ENCODE peak calls at places on chromosomes 4 and X, in nine cellular contexts. H, S, E, G, V, R, W, N and J are unnamed samples.

GRCh38 chrX:155326610-155327009 is 7.8 kb downstream of the CLIC2 start:
- DNase-seq in E (no peak), G (no peak), S (no peak), W (no peak), R (no peak), H (no peak), V (no peak), N (no peak), J (no peak)

GRCh38 chrX:11321986-11322385 is 28.8 kb downstream of the AMELX start:
- DNase-seq in G (no peak), N (no peak), H (no peak), S (no peak), R (no peak), W (peak), V (no peak), E (no peak), J (no peak)

GRCh38 chr4:98113005-98113404 is 30.3 kb downstream of the STPG2 start:
- DNase-seq in R (no peak), N (no peak), G (no peak), V (peak), W (peak), E (peak), S (no peak), H (peak), J (no peak)

GRCh38 chr4:36243355-36244256 is 708 bp downstream of the ARAP2 start:
- DNase-seq in V (no peak), H (peak), R (no peak), E (no peak), N (peak), W (peak), G (no peak), S (peak), J (no peak)

GRCh38 chrX:85024044-85024443 is 20.4 kb downstream of the APOOL start:
- DNase-seq in R (no peak), V (no peak), W (peak), N (no peak), E (no peak), S (no peak), G (no peak), H (no peak), J (no peak)

GRCh38 chrX:106898462-106898861 is 4.7 kb downstream of the RIPPLY1 start:
- DNase-seq in V (peak), S (no peak), R (no peak), N (no peak), H (peak), E (peak), G (no peak), W (peak), J (no peak)

GRCh38 chrX:153993978-153994377 is 21.4 kb downstream of the TMEM187 start:
- DNase-seq in W (no peak), H (no peak), V (no peak), G (no peak), N (no peak), E (no peak), R (no peak), S (no peak), J (no peak)

GRCh38 chr4:106775636-106776035 is 260.5 kb downstream of the DKK2 start:
- DNase-seq in N (no peak), E (no peak), G (no peak), H (no peak), W (peak), R (no peak), V (no peak), S (no peak), J (no peak)

GRCh38 chr4:7876096-7876993 is 63.3 kb downstream of the AFAP1 start:
- DNase-seq in V (peak), R (no peak), S (no peak), E (peak), W (peak), H (peak), G (no peak), N (no peak), J (no peak)

GRCh38 chr4:135122457-135122856 is 920.9 kb upstream of the PABPC4L start:
- DNase-seq in H (no peak), R (no peak), N (no peak), W (no peak), G (no peak), V (no peak), E (no peak), S (no peak), J (no peak)

GRCh38 chrX:46903458-46904242 is 8.6 kb upstream of the JADE3 start:
- DNase-seq in N (peak), G (peak), E (peak), S (peak), R (peak), V (peak), W (peak), H (peak), J (peak)
- H3K4me3 ChIP-seq in N (peak), G (no peak), E (peak), S (peak), R (peak), V (peak), W (peak), H (peak), J (peak)

GRCh38 chr4:10893417-10893816 is 208.8 kb upstream of the CLNK start:
- DNase-seq in S (no peak), G (no peak), W (no peak), N (no peak), H (no peak), E (peak), V (peak), R (no peak), J (no peak)
- TF ChIP-seq CTCF in S (peak), G (no peak), W (peak), N (no peak), H (no peak), E (peak), V (peak), R (peak), J (peak)

DNA sequence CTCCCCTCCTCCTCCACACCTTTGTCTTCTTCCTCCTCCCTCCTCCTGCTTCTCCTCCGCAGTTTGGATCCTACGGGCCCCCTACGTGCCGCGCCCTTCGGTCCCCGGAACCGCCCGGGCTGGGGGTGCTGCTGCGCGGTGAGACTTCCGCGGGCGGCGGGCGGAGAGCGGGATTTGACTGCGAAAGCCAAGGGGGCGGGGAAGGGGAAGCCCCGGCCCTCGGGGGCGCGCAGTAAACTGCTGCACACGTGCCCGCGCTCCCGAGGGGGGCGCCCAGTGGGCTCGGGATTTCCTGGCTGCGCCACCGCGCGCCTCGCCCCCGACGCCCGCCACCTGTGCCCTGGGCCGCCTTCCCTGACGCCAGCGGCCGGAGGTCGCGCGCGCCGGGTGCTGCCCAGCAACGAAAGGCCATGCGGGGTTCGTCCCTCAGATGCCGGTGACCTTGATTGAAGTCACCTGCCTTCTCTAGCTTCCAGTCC is 3.3 kb upstream of the NKX3-2 start:
- DNase-seq in S (no peak), N (no peak), W (no peak), R (no peak), E (peak), G (no peak), V (peak), H (no peak), J (no peak)
- H3K4me3 ChIP-seq in S (no peak), N (peak), W (no peak), R (peak), E (peak), G (peak), V (peak), H (peak), J (peak)

GRCh38 chr4:162461952-162462351 is 298.2 kb upstream of the FSTL5 start:
- DNase-seq in N (no peak), R (no peak), H (no peak), E (no peak), W (no peak), S (no peak), V (no peak), G (no peak), J (no peak)
- TF ChIP-seq CTCF in N (no peak), R (no peak), H (peak), E (peak), W (no peak), S (peak), V (no peak), G (no peak), J (peak)

GRCh38 chrX:77528034-77528433 is 80.8 kb downstream of the FGF16 start:
- DNase-seq in R (no peak), N (no peak), E (no peak), S (no peak), V (no peak), W (no peak), H (no peak), G (no peak), J (no peak)

GRCh38 chrX:77527233-77528001 is 80.2 kb downstream of the FGF16 start:
- DNase-seq in S (no peak), G (no peak), V (peak), R (no peak), N (no peak), H (no peak), W (peak), E (peak), J (no peak)
- H3K4me3 ChIP-seq in S (no peak), G (no peak), V (no peak), R (no peak), N (no peak), H (no peak), W (no peak), E (no peak), J (no peak)

GRCh38 chr4:78312989-78313753 is 238.4 kb upstream of the ANXA3 start:
- DNase-seq in G (no peak), S (no peak), N (no peak), H (no peak), V (no peak), R (no peak), W (no peak), E (no peak), J (no peak)

GRCh38 chr4:78310732-78311100 is 240.9 kb upstream of the ANXA3 start:
- DNase-seq in G (no peak), E (no peak), V (no peak), R (no peak), N (no peak), H (no peak), S (no peak), W (no peak), J (no peak)

GRCh38 chr4:78309352-78309751 is 242.2 kb upstream of the ANXA3 start:
- DNase-seq in H (no peak), E (no peak), V (no peak), W (no peak), S (no peak), G (no peak), R (no peak), N (no peak), J (no peak)

GRCh38 chr4:78310056-78310731 is 241.4 kb upstream of the ANXA3 start:
- DNase-seq in R (no peak), E (peak), S (no peak), W (no peak), N (no peak), V (no peak), G (no peak), H (no peak), J (no peak)

DNA sequence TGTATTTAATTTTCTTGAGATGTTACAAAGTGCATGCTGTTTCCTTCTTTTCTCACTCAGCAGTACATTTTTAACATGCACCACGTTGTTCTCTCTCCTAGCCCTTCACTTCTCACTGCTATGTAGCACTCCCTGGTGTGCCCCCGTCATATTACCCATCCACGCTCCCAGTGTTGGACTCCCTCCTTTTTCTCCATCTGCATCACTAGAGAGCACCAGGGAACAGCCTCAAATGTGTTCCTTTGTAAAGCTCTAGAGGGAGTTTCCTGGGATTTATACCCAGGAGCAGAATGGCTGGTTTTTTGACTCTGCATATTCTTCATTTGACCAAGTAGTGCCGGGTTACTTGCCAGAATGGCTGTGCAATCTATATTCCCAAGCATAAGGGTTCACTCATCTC is 240.3 kb upstream of the ANXA3 start:
- DNase-seq in R (no peak), S (no peak), E (peak), W (no peak), N (no peak), H (no peak), V (no peak), G (no peak), J (no peak)
- TF ChIP-seq CTCF in R (no peak), S (no peak), E (peak), W (no peak), N (no peak), H (no peak), V (no peak), G (no peak), J (peak)

GRCh38 chr4:15232725-15233597 is 194.9 kb upstream of the C1QTNF7 start:
- DNase-seq in H (no peak), E (no peak), S (no peak), R (peak), W (peak), N (no peak), G (no peak), V (no peak), J (peak)
- H3K4me3 ChIP-seq in H (no peak), E (no peak), S (no peak), R (no peak), W (no peak), N (no peak), G (no peak), V (no peak), J (no peak)

GRCh38 chr4:103076777-103077347 is 301 bp upstream of the SLC9B2 start:
- DNase-seq in W (no peak), E (peak), V (no peak), G (no peak), N (no peak), R (no peak), S (no peak), H (no peak), J (no peak)

GRCh38 chr4:103074039-103074438 is 2.5 kb downstream of the SLC9B2 start:
- DNase-seq in H (no peak), V (no peak), R (no peak), N (no peak), E (no peak), G (no peak), W (no peak), S (no peak), J (no peak)

GRCh38 chr4:103075435-103075893 is 1.1 kb downstream of the SLC9B2 start:
- DNase-seq in S (no peak), W (peak), H (peak), R (no peak), E (no peak), N (no peak), V (no peak), G (no peak), J (peak)

GRCh38 chr4:103074598-103075434 is 1.7 kb downstream of the SLC9B2 start:
- DNase-seq in H (peak), R (no peak), V (no peak), W (peak), N (no peak), G (no peak), E (no peak), S (no peak), J (no peak)

GRCh38 chr4:103075894-103076776 is at the start of gene SLC9B2:
- DNase-seq in V (peak), H (peak), S (peak), R (no peak), N (peak), W (peak), G (peak), E (peak), J (peak)
- TF ChIP-seq CTCF in V (no peak), H (no peak), S (peak), R (no peak), N (no peak), W (peak), G (no peak), E (no peak), J (no peak)

DNA sequence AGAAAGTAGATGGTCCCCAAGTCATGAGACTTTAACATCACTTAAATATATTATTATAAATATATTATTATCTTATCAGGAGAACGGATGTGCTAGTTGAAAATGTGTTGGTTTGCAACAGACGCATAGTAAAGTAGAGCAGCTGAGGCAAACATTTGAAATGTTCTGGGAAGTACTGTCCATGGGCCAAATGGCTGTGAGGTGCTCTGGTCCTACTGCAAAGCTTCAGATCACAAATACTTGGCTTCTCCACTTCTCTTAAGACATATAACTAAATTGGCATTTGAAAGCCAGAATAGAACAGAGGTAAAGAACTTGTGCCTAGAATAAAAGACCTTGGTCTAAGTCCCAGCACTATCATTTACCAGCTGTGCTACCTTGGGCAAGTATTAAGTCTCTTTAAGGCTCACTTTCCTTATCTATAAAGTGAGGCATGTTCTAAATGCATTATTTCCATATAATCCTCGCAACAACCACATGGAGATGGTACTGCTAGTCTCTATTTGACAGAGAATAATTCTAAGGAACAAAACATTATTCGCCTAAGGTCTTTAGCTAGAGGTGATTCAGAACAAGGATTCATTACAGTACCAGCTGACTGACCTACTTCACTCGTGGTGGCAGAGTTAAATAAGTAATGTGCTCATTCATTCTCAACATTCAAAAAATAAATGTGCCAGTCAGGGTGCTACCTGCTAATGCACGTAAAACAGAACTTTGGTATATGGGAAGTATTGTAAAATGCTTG is 297.1 kb downstream of the PPP3CA start:
- DNase-seq in V (no peak), S (no peak), N (no peak), R (no peak), E (no peak), G (no peak), H (no peak), W (no peak), J (no peak)
- H3K4me3 ChIP-seq in V (no peak), S (no peak), N (no peak), R (no peak), E (no peak), G (no peak), H (no peak), W (no peak), J (no peak)